ENCODE peak calls at places on chromosomes 16 and 17, in six cellular contexts. W, X, L, N, O and I are unnamed samples.

GRCh38 chr17:70158581-70158980 is 10.8 kb upstream of the KCNJ2 start:
- DNase-seq in W (no peak), X (no peak), L (no peak), N (no peak), O (no peak), I (no peak)

GRCh38 chr17:29847527-29847931 is 82.5 kb downstream of the SSH2 start:
- DNase-seq in W (no peak), X (no peak), L (no peak), N (no peak), O (no peak), I (no peak)

GRCh38 chr16:85327731-85328664 is 215.7 kb upstream of the CIBAR2 start:
- DNase-seq in W (no peak), X (peak), L (no peak), N (no peak), O (no peak), I (no peak)

GRCh38 chr16:64830653-64831052 is 291.2 kb downstream of the CDH11 start:
- DNase-seq in W (no peak), X (no peak), L (no peak), N (no peak), O (no peak), I (no peak)

GRCh38 chr17:8151641-8152111 is 528 bp downstream of the PER1 start:
- DNase-seq in W (no peak), X (peak), L (peak), N (peak), O (peak), I (peak)

GRCh38 chr16:4139968-4140367 is 23.7 kb upstream of the ADCY9 start:
- DNase-seq in W (no peak), X (no peak), L (no peak), N (no peak), O (no peak), I (no peak)

GRCh38 chr16:86777098-86777946 is 199.0 kb downstream of the FOXL1 start:
- DNase-seq in W (no peak), X (no peak), L (no peak), N (no peak), O (no peak), I (no peak)

GRCh38 chr16:23999663-24000062 is 163.9 kb downstream of the PRKCB start:
- DNase-seq in W (no peak), X (no peak), L (no peak), N (peak), O (no peak), I (no peak)

GRCh38 chr16:7268182-7268581 is 64.5 kb upstream of the RBFOX1 start:
- DNase-seq in W (peak), X (peak), L (peak), N (peak), O (no peak), I (no peak)

GRCh38 chr17:16122697-16123434 is 92.5 kb downstream of the NCOR1 start:
- DNase-seq in W (no peak), X (no peak), L (no peak), N (no peak), O (no peak), I (no peak)

GRCh38 chr17:82358467-82359350 is at the start of gene TEX19:
- DNase-seq in W (no peak), X (no peak), L (no peak), N (no peak), O (no peak), I (no peak)